ENCODE peak calls at places on chromosome 15, in nine cellular contexts. One of them, this sample, is unnamed.

GRCh38 chr15:42091753-42092665 is 2.4 kb downstream of the PLA2G4D start:
- DNase-seq in heart left ventricle: no peak
- DNase-seq in stomach: no peak
- DNase-seq in transverse colon: no peak
- DNase-seq in esophagus muscularis mucosa: no peak
- DNase-seq in NB4: peak
- DNase-seq in uterus: no peak
- DNase-seq in ovary: no peak
- DNase-seq in breast epithelium: no peak
- DNase-seq in this sample: no peak

GRCh38 chr15:88954431-88955277 is 41.5 kb upstream of the MFGE8 start:
- DNase-seq in heart left ventricle: peak
- DNase-seq in stomach: no peak
- DNase-seq in transverse colon: no peak
- DNase-seq in esophagus muscularis mucosa: no peak
- DNase-seq in NB4: peak
- DNase-seq in uterus: peak
- DNase-seq in ovary: no peak
- DNase-seq in breast epithelium: no peak
- DNase-seq in this sample: no peak

GRCh38 chr15:22968356-22968755 is 11.8 kb downstream of the CYFIP1 start:
- DNase-seq in heart left ventricle: no peak
- DNase-seq in stomach: no peak
- DNase-seq in transverse colon: no peak
- DNase-seq in esophagus muscularis mucosa: no peak
- DNase-seq in NB4: no peak
- DNase-seq in uterus: no peak
- DNase-seq in ovary: no peak
- DNase-seq in breast epithelium: no peak
- DNase-seq in this sample: no peak

GRCh38 chr15:70023064-70023768 is 74.5 kb downstream of the TLE3 start:
- DNase-seq in heart left ventricle: no peak
- DNase-seq in stomach: no peak
- DNase-seq in transverse colon: no peak
- DNase-seq in esophagus muscularis mucosa: no peak
- DNase-seq in NB4: peak
- DNase-seq in uterus: no peak
- DNase-seq in ovary: no peak
- DNase-seq in breast epithelium: no peak
- DNase-seq in this sample: no peak

GRCh38 chr15:92810418-92811138 is 89.5 kb upstream of the CHD2 start:
- DNase-seq in heart left ventricle: peak
- DNase-seq in stomach: no peak
- DNase-seq in transverse colon: peak
- DNase-seq in esophagus muscularis mucosa: no peak
- DNase-seq in NB4: peak
- DNase-seq in uterus: peak
- DNase-seq in ovary: peak
- DNase-seq in breast epithelium: no peak
- DNase-seq in this sample: peak

GRCh38 chr15:77475898-77476297 is 55.2 kb downstream of the HMG20A start:
- DNase-seq in heart left ventricle: no peak
- DNase-seq in stomach: no peak
- DNase-seq in transverse colon: no peak
- DNase-seq in esophagus muscularis mucosa: no peak
- DNase-seq in NB4: no peak
- DNase-seq in uterus: no peak
- DNase-seq in ovary: no peak
- DNase-seq in breast epithelium: no peak
- DNase-seq in this sample: no peak

GRCh38 chr15:70258369-70259029 is 160.8 kb upstream of the TLE3 start:
- DNase-seq in heart left ventricle: no peak
- DNase-seq in stomach: no peak
- DNase-seq in transverse colon: peak
- DNase-seq in esophagus muscularis mucosa: no peak
- DNase-seq in NB4: peak
- DNase-seq in uterus: no peak
- DNase-seq in ovary: no peak
- DNase-seq in breast epithelium: no peak
- DNase-seq in this sample: peak

GRCh38 chr15:31782016-31782783 is 248.1 kb upstream of the CHRNA7 start:
- DNase-seq in heart left ventricle: no peak
- DNase-seq in stomach: no peak
- DNase-seq in transverse colon: no peak
- DNase-seq in esophagus muscularis mucosa: peak
- DNase-seq in NB4: no peak
- DNase-seq in uterus: no peak
- DNase-seq in ovary: no peak
- DNase-seq in breast epithelium: no peak
- DNase-seq in this sample: no peak

GRCh38 chr15:52040167-52040900 is 21.3 kb downstream of the MAPK6 start:
- DNase-seq in heart left ventricle: no peak
- DNase-seq in stomach: peak
- DNase-seq in transverse colon: no peak
- DNase-seq in esophagus muscularis mucosa: no peak
- DNase-seq in NB4: peak
- DNase-seq in uterus: no peak
- DNase-seq in ovary: no peak
- DNase-seq in breast epithelium: no peak
- DNase-seq in this sample: no peak

GRCh38 chr15:99604865-99605264 is 39.1 kb downstream of the MEF2A start:
- DNase-seq in heart left ventricle: no peak
- DNase-seq in stomach: no peak
- DNase-seq in transverse colon: no peak
- DNase-seq in esophagus muscularis mucosa: no peak
- DNase-seq in NB4: no peak
- DNase-seq in uterus: no peak
- DNase-seq in ovary: no peak
- DNase-seq in breast epithelium: no peak
- DNase-seq in this sample: no peak

GRCh38 chr15:77554306-77555080 is 78.2 kb downstream of the LINGO1 start:
- DNase-seq in heart left ventricle: no peak
- DNase-seq in stomach: no peak
- DNase-seq in transverse colon: no peak
- DNase-seq in esophagus muscularis mucosa: no peak
- DNase-seq in NB4: no peak
- DNase-seq in uterus: no peak
- DNase-seq in ovary: no peak
- DNase-seq in breast epithelium: no peak
- DNase-seq in this sample: no peak

GRCh38 chr15:62850791-62851291 is 191.7 kb upstream of the TPM1 start:
- DNase-seq in heart left ventricle: no peak
- DNase-seq in stomach: no peak
- DNase-seq in transverse colon: no peak
- DNase-seq in esophagus muscularis mucosa: peak
- DNase-seq in NB4: no peak
- DNase-seq in uterus: no peak
- DNase-seq in ovary: no peak
- DNase-seq in breast epithelium: no peak
- DNase-seq in this sample: no peak

GRCh38 chr15:55819397-55820034 is 76.6 kb upstream of the PRTG start:
- DNase-seq in heart left ventricle: no peak
- DNase-seq in stomach: no peak
- DNase-seq in transverse colon: no peak
- DNase-seq in esophagus muscularis mucosa: no peak
- DNase-seq in NB4: no peak
- DNase-seq in uterus: no peak
- DNase-seq in ovary: no peak
- DNase-seq in breast epithelium: no peak
- DNase-seq in this sample: no peak

GRCh38 chr15:72685925-72686794 is at the start of the genes BBS4 and HIGD2B:
- DNase-seq in heart left ventricle: peak
- DNase-seq in stomach: peak
- DNase-seq in transverse colon: peak
- DNase-seq in esophagus muscularis mucosa: peak
- DNase-seq in NB4: peak
- DNase-seq in uterus: peak
- DNase-seq in ovary: peak
- DNase-seq in breast epithelium: peak
- DNase-seq in this sample: no peak
- TF ChIP-seq POLR2A in heart left ventricle: no peak
- TF ChIP-seq POLR2A in stomach: no peak
- TF ChIP-seq POLR2A in transverse colon: peak
- TF ChIP-seq POLR2A in esophagus muscularis mucosa: peak
- TF ChIP-seq POLR2A in NB4: peak
- TF ChIP-seq POLR2A in uterus: peak
- TF ChIP-seq POLR2A in ovary: peak
- TF ChIP-seq POLR2A in breast epithelium: peak
- TF ChIP-seq POLR2A in this sample: peak

DNA sequence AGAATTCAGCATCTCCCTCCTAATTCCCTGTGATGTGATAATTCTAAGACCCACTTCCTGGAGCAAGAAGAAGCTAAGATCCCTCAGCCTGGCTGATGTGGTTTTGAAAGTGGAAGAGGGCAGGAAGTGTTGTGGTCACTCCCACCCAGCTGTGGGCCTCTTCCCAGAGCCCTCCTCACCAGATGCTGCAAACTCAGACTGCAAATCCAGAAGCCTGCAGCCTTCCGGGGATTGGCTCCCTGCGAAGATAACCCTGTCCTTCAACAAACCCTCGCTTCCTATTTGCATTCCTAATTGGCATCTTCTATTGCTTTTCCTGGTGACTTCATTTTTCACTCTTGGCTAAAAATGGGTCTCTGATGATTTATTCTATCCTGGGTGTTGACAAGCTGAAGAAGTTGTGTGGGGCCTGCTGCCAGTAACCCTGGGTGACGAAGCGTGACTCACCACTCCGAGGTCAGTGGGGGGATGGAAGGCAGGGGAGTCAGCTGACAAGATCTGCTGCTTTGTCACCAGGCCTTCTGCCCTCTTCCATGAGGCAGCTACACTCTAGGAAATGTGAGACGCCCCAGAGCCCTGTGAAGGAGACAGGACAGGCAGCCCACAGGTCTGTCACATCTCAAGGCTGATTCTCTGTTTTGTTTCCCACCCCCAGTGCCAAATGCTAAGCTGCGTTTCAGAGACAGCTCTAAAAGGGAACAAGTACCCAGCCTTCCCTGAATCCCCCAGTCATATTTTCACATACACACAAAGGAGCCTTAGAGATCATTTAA is 99.7 kb upstream of the LIPC start:
- DNase-seq in heart left ventricle: peak
- DNase-seq in stomach: peak
- DNase-seq in transverse colon: peak
- DNase-seq in esophagus muscularis mucosa: peak
- DNase-seq in NB4: peak
- DNase-seq in uterus: peak
- DNase-seq in ovary: peak
- DNase-seq in breast epithelium: peak
- DNase-seq in this sample: peak
- TF ChIP-seq POLR2A in heart left ventricle: no peak
- TF ChIP-seq POLR2A in stomach: no peak
- TF ChIP-seq POLR2A in transverse colon: no peak
- TF ChIP-seq POLR2A in esophagus muscularis mucosa: no peak
- TF ChIP-seq POLR2A in NB4: peak
- TF ChIP-seq POLR2A in uterus: peak
- TF ChIP-seq POLR2A in ovary: peak
- TF ChIP-seq POLR2A in breast epithelium: no peak
- TF ChIP-seq POLR2A in this sample: peak

GRCh38 chr15:64161688-64162477 is 939 bp downstream of the PPIB start:
- DNase-seq in heart left ventricle: no peak
- DNase-seq in stomach: no peak
- DNase-seq in transverse colon: no peak
- DNase-seq in esophagus muscularis mucosa: no peak
- DNase-seq in NB4: no peak
- DNase-seq in uterus: no peak
- DNase-seq in ovary: no peak
- DNase-seq in breast epithelium: no peak
- DNase-seq in this sample: peak
- TF ChIP-seq POLR2A in heart left ventricle: no peak
- TF ChIP-seq POLR2A in stomach: no peak
- TF ChIP-seq POLR2A in transverse colon: no peak
- TF ChIP-seq POLR2A in esophagus muscularis mucosa: no peak
- TF ChIP-seq POLR2A in NB4: no peak
- TF ChIP-seq POLR2A in uterus: no peak
- TF ChIP-seq POLR2A in ovary: no peak
- TF ChIP-seq POLR2A in breast epithelium: no peak
- TF ChIP-seq POLR2A in this sample: no peak

GRCh38 chr15:95558916-95559315 is 771.6 kb upstream of the NR2F2 start:
- DNase-seq in heart left ventricle: no peak
- DNase-seq in stomach: no peak
- DNase-seq in transverse colon: no peak
- DNase-seq in esophagus muscularis mucosa: no peak
- DNase-seq in NB4: no peak
- DNase-seq in uterus: no peak
- DNase-seq in ovary: no peak
- DNase-seq in breast epithelium: no peak
- DNase-seq in this sample: no peak

GRCh38 chr15:95558131-95558530 is 772.4 kb upstream of the NR2F2 start:
- DNase-seq in heart left ventricle: no peak
- DNase-seq in stomach: no peak
- DNase-seq in transverse colon: no peak
- DNase-seq in esophagus muscularis mucosa: no peak
- DNase-seq in NB4: no peak
- DNase-seq in uterus: no peak
- DNase-seq in ovary: no peak
- DNase-seq in breast epithelium: no peak
- DNase-seq in this sample: no peak

GRCh38 chr15:95556866-95557225 is 773.7 kb upstream of the NR2F2 start:
- DNase-seq in heart left ventricle: no peak
- DNase-seq in stomach: no peak
- DNase-seq in transverse colon: no peak
- DNase-seq in esophagus muscularis mucosa: no peak
- DNase-seq in NB4: no peak
- DNase-seq in uterus: no peak
- DNase-seq in ovary: no peak
- DNase-seq in breast epithelium: no peak
- DNase-seq in this sample: no peak

GRCh38 chr15:95557226-95558046 is 773.1 kb upstream of the NR2F2 start:
- DNase-seq in heart left ventricle: no peak
- DNase-seq in stomach: no peak
- DNase-seq in transverse colon: no peak
- DNase-seq in esophagus muscularis mucosa: no peak
- DNase-seq in NB4: peak
- DNase-seq in uterus: peak
- DNase-seq in ovary: no peak
- DNase-seq in breast epithelium: no peak
- DNase-seq in this sample: no peak

GRCh38 chr15:95556225-95556624 is 774.3 kb upstream of the NR2F2 start:
- DNase-seq in heart left ventricle: no peak
- DNase-seq in stomach: no peak
- DNase-seq in transverse colon: no peak
- DNase-seq in esophagus muscularis mucosa: no peak
- DNase-seq in NB4: no peak
- DNase-seq in uterus: no peak
- DNase-seq in ovary: no peak
- DNase-seq in breast epithelium: no peak
- DNase-seq in this sample: no peak
- TF ChIP-seq POLR2A in heart left ventricle: no peak
- TF ChIP-seq POLR2A in stomach: no peak
- TF ChIP-seq POLR2A in transverse colon: no peak
- TF ChIP-seq POLR2A in esophagus muscularis mucosa: no peak
- TF ChIP-seq POLR2A in NB4: no peak
- TF ChIP-seq POLR2A in uterus: no peak
- TF ChIP-seq POLR2A in ovary: no peak
- TF ChIP-seq POLR2A in breast epithelium: no peak
- TF ChIP-seq POLR2A in this sample: no peak

This sample was measured in erythroblast.